ENCODE peak calls at places on chromosomes 11 and 22, in five cellular contexts. P is colonic mucosa, Q is fibroblast of lung, Y is breast epithelium, M is body of pancreas. R is an unnamed sample.

GRCh38 chr11:115324569-115325432 is 179.4 kb downstream of the CADM1 start:
- DNase-seq in Q (peak), P (peak), M (peak), Y (no peak), R (peak)

GRCh38 chr22:46201059-46201757 is 48.9 kb downstream of the CDPF1 start:
- DNase-seq in P (peak), Q (no peak), M (no peak), Y (peak), R (no peak)

GRCh38 chr22:46686221-46686872 is 51.7 kb downstream of the CERK start:
- DNase-seq in Q (no peak), M (peak), P (no peak), Y (no peak), R (peak)

GRCh38 chr11:45451766-45452440 is 165.8 kb upstream of the SYT13 start:
- DNase-seq in Y (no peak), Q (peak), M (no peak), P (no peak), R (no peak)

GRCh38 chr11:134483857-134484256 is 71.8 kb upstream of the B3GAT1 start:
- DNase-seq in Q (no peak), M (no peak), P (no peak), Y (no peak), R (no peak)

GRCh38 chr11:62612366-62613274 is at the start of the genes EML3 and ROM1:
- DNase-seq in Q (peak), M (peak), P (peak), Y (peak), R (peak)

GRCh38 chr22:49230194-49230577 is 597.5 kb downstream of the BRD1 start:
- DNase-seq in P (no peak), M (no peak), Y (peak), Q (no peak), R (peak)

GRCh38 chr11:15707194-15707593 is 592.5 kb downstream of the INSC start:
- DNase-seq in M (no peak), Q (no peak), Y (no peak), P (no peak), R (no peak)

GRCh38 chr11:67371549-67372231 is 1.7 kb downstream of the CLCF1 start:
- DNase-seq in Y (no peak), M (peak), P (peak), Q (peak), R (no peak)

GRCh38 chr11:13958596-13958995 is 3.9 kb upstream of the SPON1 start:
- DNase-seq in M (no peak), Q (no peak), P (no peak), Y (no peak), R (no peak)

GRCh38 chr11:99370557-99371200 is 349.9 kb downstream of the CNTN5 start:
- DNase-seq in Q (peak), M (no peak), P (no peak), Y (no peak), R (peak)

GRCh38 chr22:38799265-38800002 is 5.5 kb upstream of the DNAL4 start:
- DNase-seq in Q (no peak), Y (no peak), P (no peak), M (no peak), R (no peak)

GRCh38 chr22:37924386-37925065 is 18.4 kb downstream of the MICALL1 start:
- DNase-seq in Y (no peak), P (no peak), M (peak), Q (no peak), R (no peak)

GRCh38 chr11:113994077-113994954 is 19.4 kb downstream of the HTR3A start:
- DNase-seq in P (no peak), Q (peak), Y (no peak), M (peak), R (peak)
- TF ChIP-seq CTCF in P (peak), Q (peak), Y (peak), M (peak), R (peak)

GRCh38 chr11:47269829-47270305 is at the start of gene MADD:
- DNase-seq in P (peak), Q (peak), Y (peak), M (peak), R (peak)

GRCh38 chr11:47270331-47271271 is 668 bp downstream of the MADD start:
- DNase-seq in M (peak), P (peak), Q (peak), Y (no peak), R (peak)

GRCh38 chr11:47267858-47268257 is 2.1 kb upstream of the MADD start:
- DNase-seq in Y (no peak), M (no peak), P (no peak), Q (no peak), R (no peak)

GRCh38 chr11:47268448-47269001 is 1.4 kb upstream of the MADD start:
- DNase-seq in M (no peak), Q (no peak), P (no peak), Y (no peak), R (no peak)

DNA sequence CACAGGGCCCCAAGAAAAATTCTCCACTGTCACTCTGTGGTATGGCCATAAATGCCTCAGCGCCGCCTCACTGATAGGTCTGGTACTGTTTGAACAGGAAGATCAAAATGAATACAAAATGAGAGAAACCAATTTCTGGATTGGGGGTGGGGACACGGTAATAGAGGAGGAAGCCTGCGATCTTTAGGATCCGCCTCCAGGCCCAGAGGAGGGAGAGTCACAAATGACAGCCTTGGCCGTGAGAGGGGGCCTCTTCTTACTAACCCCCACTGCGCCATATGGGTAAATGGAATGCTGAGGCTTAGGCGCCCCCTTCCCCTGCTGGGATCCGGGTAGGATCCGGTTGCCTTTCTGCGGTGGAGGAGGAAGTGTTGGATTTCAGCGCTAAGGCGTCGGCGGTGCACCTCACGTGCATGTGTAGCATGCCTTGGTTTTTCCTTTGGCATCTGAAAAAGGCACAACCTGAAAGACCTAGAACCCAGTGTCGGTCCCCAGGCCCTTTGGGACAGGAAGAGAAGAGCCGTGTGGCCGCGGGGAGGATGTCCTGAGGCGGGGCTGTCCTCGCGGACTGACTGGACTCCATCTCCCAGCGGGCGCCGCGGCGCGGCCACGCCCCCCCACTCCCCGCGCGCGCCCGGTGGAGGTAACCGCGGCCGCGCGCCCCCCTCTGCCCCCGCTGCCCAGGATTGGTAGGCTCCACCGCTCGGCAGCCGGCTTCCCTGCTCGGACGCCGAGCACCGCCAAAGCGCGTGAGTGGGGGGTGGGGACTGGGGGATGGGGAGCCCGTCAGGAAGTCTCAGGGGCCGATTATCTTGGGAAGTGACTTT is 718 bp upstream of the MADD start:
- DNase-seq in Q (peak), Y (peak), P (peak), M (peak), R (peak)
- TF ChIP-seq CTCF in Q (peak), Y (peak), P (peak), M (no peak), R (no peak)

DNA sequence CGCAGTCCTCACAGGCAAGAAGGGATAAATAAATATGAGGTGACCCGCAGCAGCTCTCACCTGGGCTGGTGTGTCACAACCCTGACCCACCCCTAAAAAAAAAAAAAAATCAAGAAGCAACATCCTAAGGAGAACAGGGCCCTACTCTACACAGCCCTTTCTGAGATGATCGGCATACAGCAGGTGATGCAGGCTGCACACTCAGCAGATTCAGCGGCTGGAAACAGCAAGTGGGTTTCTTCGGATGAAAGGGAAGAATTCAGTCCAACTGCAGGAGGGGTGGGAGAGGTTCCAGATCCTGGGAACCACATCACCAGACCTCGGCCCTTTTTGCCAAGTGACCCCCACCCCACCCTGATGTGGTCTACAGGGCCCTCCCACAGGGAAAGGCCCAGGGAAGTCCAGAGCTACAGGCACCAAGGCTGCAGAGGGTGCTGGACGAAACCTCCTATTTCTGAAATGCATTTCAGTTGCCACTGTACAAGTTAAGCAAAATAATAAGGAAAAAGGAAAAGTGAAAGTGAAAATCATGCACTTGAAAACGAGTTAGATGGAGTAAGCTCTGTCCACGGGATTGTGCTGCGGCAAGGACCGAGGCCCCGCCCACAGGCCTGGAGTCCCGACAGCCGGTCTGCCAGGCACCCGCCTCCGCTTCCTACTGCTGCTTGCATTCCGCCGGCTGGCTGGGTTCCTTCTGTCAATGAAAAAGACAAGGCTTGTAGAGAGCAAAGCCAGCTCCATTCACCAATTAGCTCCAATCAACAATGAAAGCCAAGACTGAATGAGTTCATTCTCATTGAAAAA is 15.9 kb upstream of the PHLDA2 start:
- DNase-seq in Q (peak), P (peak), Y (peak), M (peak), R (peak)
- TF ChIP-seq CTCF in Q (no peak), P (no peak), Y (no peak), M (no peak), R (no peak)

DNA sequence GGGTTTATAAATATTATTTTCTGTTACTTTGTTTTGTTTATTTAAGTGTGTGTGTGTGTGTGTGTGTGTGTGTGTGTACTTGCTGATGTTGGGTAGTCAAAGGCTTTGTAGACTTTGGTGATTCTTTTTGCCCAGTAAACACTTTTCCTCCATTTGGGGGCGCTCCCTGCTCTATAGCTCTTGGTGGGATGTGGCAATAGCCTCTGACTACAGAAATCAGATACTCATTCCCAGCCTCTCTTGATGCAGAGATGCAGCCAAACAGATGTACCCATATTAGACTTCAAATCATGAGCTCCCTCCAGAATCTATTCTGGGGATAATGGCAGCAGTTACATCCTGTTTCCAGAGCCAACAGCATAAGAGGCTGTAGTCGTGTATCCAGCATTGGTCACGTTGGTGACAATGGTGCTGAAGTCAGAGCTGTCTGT is 33.4 kb upstream of the APOL5 start:
- DNase-seq in P (peak), Y (no peak), M (peak), Q (peak), R (peak)
- TF ChIP-seq CTCF in P (no peak), Y (no peak), M (peak), Q (peak), R (no peak)

DNA sequence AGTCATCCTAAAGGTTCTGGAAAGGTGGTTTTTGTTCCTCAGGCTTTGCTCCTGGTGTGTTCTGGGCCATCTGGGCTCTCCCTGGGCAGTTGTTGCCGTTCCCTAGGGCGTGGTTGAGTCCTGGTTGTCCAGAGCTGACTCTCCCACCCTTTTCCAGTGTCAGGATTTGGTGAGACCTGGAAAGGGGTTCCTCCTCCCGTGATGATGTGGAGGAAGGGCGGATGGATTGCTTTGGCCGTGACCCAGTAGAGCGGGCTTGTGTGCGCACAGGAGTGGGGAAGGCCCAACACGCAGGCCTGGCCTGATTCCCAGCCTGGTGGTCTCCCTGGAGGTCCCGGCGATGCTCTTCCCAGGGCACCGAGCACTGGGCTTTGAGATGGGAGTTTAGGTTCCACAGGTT is 26.1 kb downstream of the TPCN2 start:
- DNase-seq in P (no peak), M (no peak), Y (no peak), Q (peak), R (no peak)
- TF ChIP-seq CTCF in P (no peak), M (no peak), Y (no peak), Q (no peak), R (no peak)

R was measured in testis.